ENCODE peak calls at places on chromosomes 12 and 14, in five cellular contexts. C, E, V, R and B are unnamed samples.

GRCh38 chr12:75721231-75721641 is 209.8 kb upstream of the KRR1 start:
- DNase-seq in V (no peak), R (no peak), C (no peak), E (no peak), B (no peak)

GRCh38 chr14:80428171-80428570 is 216.9 kb upstream of the DIO2 start:
- DNase-seq in V (no peak), E (no peak), R (peak), C (no peak), B (no peak)

GRCh38 chr12:109497675-109498074 is 20.2 kb downstream of the UBE3B start:
- DNase-seq in C (no peak), V (no peak), E (no peak), R (no peak), B (no peak)

GRCh38 chr14:82388488-82388887 is 854.8 kb upstream of the SEL1L start:
- DNase-seq in V (no peak), E (no peak), C (no peak), R (no peak), B (no peak)

GRCh38 chr12:82124711-82125110 is 233.5 kb downstream of the CCDC59 start:
- DNase-seq in C (no peak), E (no peak), V (no peak), R (no peak), B (no peak)

GRCh38 chr14:23377201-23377550 is 330 bp downstream of the CMTM5 start:
- DNase-seq in C (no peak), E (no peak), V (no peak), R (no peak), B (no peak)

GRCh38 chr12:38508246-38508645 is 191.7 kb downstream of the ALG10B start:
- DNase-seq in R (no peak), C (no peak), E (no peak), V (no peak), B (no peak)

GRCh38 chr12:52331039-52331438 is 9.8 kb upstream of the KRT83 start:
- DNase-seq in V (no peak), E (no peak), R (no peak), C (no peak), B (no peak)

GRCh38 chr14:65637780-65638179 is 225.2 kb downstream of the FUT8 start:
- DNase-seq in V (no peak), E (no peak), R (peak), C (no peak), B (no peak)

GRCh38 chr14:23441076-23441475 is 5.6 kb upstream of the MYH7 start:
- DNase-seq in C (no peak), E (no peak), V (no peak), R (peak), B (no peak)